ENCODE peak calls at places on chromosomes 7 and 10, in six cellular contexts. P is PC-9; L is NCI-H1694 treated with DMSO at 0.1 percent for 48 hours; Z is activated CD4-positive, CD25-positive, alpha-beta regulatory T cell treated with anti-CD3 and anti-CD28 coated beads, Interleukin-2, amount 50 U/mL, for 72 hours; V is choroid plexus epithelial cell; S is occipital lobe. E is an unnamed sample.

GRCh38 chr7:117217636-117218035 is 105.2 kb downstream of the WNT2 start:
- DNase-seq in P (no peak), L (no peak), Z (no peak), V (peak; percentile 44), S (no peak), E (peak; percentile 70)

GRCh38 chr7:93985101-93985500 is 19.1 kb downstream of the BET1 start:
- DNase-seq in P (no peak), L (no peak), Z (no peak), V (peak; percentile 61), S (no peak), E (peak; percentile 13)

GRCh38 chr7:151121380-151122170 is 35.3 kb downstream of the AGAP3 start:
- DNase-seq in P (no peak), L (no peak), Z (no peak), V (no peak), S (no peak), E (no peak)

GRCh38 chr10:6721480-6721879 is 141.4 kb upstream of the PRKCQ start:
- DNase-seq in P (peak; percentile 50), L (no peak), Z (no peak), V (peak; percentile 79), S (no peak), E (peak; percentile 94)

GRCh38 chr10:42754155-42755027 is 28.2 kb upstream of the BMS1 start:
- DNase-seq in P (no peak), L (no peak), Z (no peak), V (peak; percentile 18), S (no peak), E (peak; percentile 31)

GRCh38 chr7:12518920-12519681 is 51.4 kb upstream of the SCIN start:
- DNase-seq in P (peak; percentile 7), L (no peak), Z (no peak), V (peak; percentile 41), S (no peak), E (peak; percentile 15)

GRCh38 chr10:69912584-69912983 is 110.9 kb downstream of the COL13A1 start:
- DNase-seq in P (no peak), L (no peak), Z (no peak), V (no peak), S (no peak), E (no peak)

GRCh38 chr7:127392182-127392565 is 334 bp downstream of the ZNF800 start:
- DNase-seq in P (no peak), L (peak; percentile 24), Z (no peak), V (peak; percentile 65), S (peak; percentile 57), E (no peak)

GRCh38 chr7:7972927-7973594 is 4.5 kb downstream of the GLCCI1 start:
- DNase-seq in P (no peak), L (no peak), Z (no peak), V (no peak), S (no peak), E (no peak)

GRCh38 chr7:27916372-27916771 is 176.4 kb downstream of the TAX1BP1 start:
- DNase-seq in P (no peak), L (no peak), Z (no peak), V (no peak), S (no peak), E (no peak)

GRCh38 chr10:7537126-7537525 is 126.3 kb upstream of the SFMBT2 start:
- DNase-seq in P (no peak), L (no peak), Z (no peak), V (no peak), S (no peak), E (no peak)

GRCh38 chr10:6522230-6522629 is 57.8 kb downstream of the PRKCQ start:
- DNase-seq in P (no peak), L (no peak), Z (no peak), V (no peak), S (no peak), E (no peak)

GRCh38 chr10:29430101-29430500 is 141.2 kb downstream of the LYZL1 start:
- DNase-seq in P (no peak), L (no peak), Z (no peak), V (no peak), S (no peak), E (no peak)

GRCh38 chr10:119149723-119150122 is 15.8 kb downstream of the SFXN4 start:
- DNase-seq in P (no peak), L (no peak), Z (no peak), V (no peak), S (no peak), E (no peak)

GRCh38 chr7:80916770-80917681 is 1.8 kb downstream of the SEMA3C start:
- DNase-seq in P (no peak), L (peak; percentile 87), Z (no peak), V (peak; percentile 80), S (no peak), E (peak; percentile 61)

GRCh38 chr7:6269527-6269926 is 2.9 kb downstream of the CYTH3 start:
- DNase-seq in P (no peak), L (no peak), Z (no peak), V (no peak), S (no peak), E (no peak)

GRCh38 chr10:106615081-106615480 is 549.4 kb downstream of the SORCS1 start:
- DNase-seq in P (no peak), L (no peak), Z (no peak), V (peak; percentile 69), S (no peak), E (peak; percentile 59)

GRCh38 chr7:98933321-98933720 is 55.0 kb downstream of the TRRAP start:
- DNase-seq in P (no peak), L (no peak), Z (no peak), V (no peak), S (no peak), E (no peak)

GRCh38 chr10:79073784-79074432 is 5.1 kb downstream of the ZMIZ1 start:
- DNase-seq in P (no peak), L (no peak), Z (no peak), V (peak; percentile 69), S (no peak), E (no peak)

E was measured in adipocyte.